ENCODE peak calls at places on chromosomes 5 and 9, in nine cellular contexts. One of them, this sample, is unnamed.

GRCh38 chr9:2066312-2067273 is 51.4 kb downstream of the SMARCA2 start:
- DNase-seq in OCI-LY7: peak
- DNase-seq in choroid plexus epithelial cell: peak
- DNase-seq in cardiac fibroblast: peak
- DNase-seq in right lobe of liver: no peak
- DNase-seq in CD8-positive, alpha-beta memory T cell: no peak
- DNase-seq in SJCRH30: no peak
- DNase-seq in naive thymus-derived CD4-positive, alpha-beta T cell: peak
- DNase-seq in WERI-Rb-1: no peak
- DNase-seq in this sample: peak

GRCh38 chr5:170225326-170226137 is 7.3 kb upstream of the C5orf58 start:
- DNase-seq in WERI-Rb-1: peak
- DNase-seq in CD8-positive, alpha-beta memory T cell: peak
- DNase-seq in cardiac fibroblast: peak
- DNase-seq in choroid plexus epithelial cell: peak
- DNase-seq in naive thymus-derived CD4-positive, alpha-beta T cell: peak
- DNase-seq in right lobe of liver: peak
- DNase-seq in OCI-LY7: peak
- DNase-seq in SJCRH30: peak
- DNase-seq in this sample: peak

GRCh38 chr9:116992870-116993269 is 305.8 kb downstream of the TRIM32 start:
- DNase-seq in cardiac fibroblast: no peak
- DNase-seq in WERI-Rb-1: no peak
- DNase-seq in naive thymus-derived CD4-positive, alpha-beta T cell: no peak
- DNase-seq in OCI-LY7: no peak
- DNase-seq in right lobe of liver: no peak
- DNase-seq in choroid plexus epithelial cell: no peak
- DNase-seq in CD8-positive, alpha-beta memory T cell: no peak
- DNase-seq in SJCRH30: no peak
- DNase-seq in this sample: no peak

GRCh38 chr5:77784735-77785134 is 8.6 kb upstream of the TBCA start:
- DNase-seq in CD8-positive, alpha-beta memory T cell: no peak
- DNase-seq in SJCRH30: no peak
- DNase-seq in right lobe of liver: no peak
- DNase-seq in choroid plexus epithelial cell: no peak
- DNase-seq in cardiac fibroblast: no peak
- DNase-seq in WERI-Rb-1: no peak
- DNase-seq in OCI-LY7: no peak
- DNase-seq in naive thymus-derived CD4-positive, alpha-beta T cell: no peak
- DNase-seq in this sample: no peak

GRCh38 chr5:124596595-124597388 is 149.6 kb downstream of the ZNF608 start:
- DNase-seq in right lobe of liver: no peak
- DNase-seq in naive thymus-derived CD4-positive, alpha-beta T cell: no peak
- DNase-seq in choroid plexus epithelial cell: peak
- DNase-seq in cardiac fibroblast: peak
- DNase-seq in SJCRH30: peak
- DNase-seq in CD8-positive, alpha-beta memory T cell: no peak
- DNase-seq in WERI-Rb-1: no peak
- DNase-seq in OCI-LY7: no peak
- DNase-seq in this sample: peak

GRCh38 chr5:8123559-8123958 is 254.6 kb downstream of the MTRR start:
- DNase-seq in right lobe of liver: no peak
- DNase-seq in WERI-Rb-1: no peak
- DNase-seq in CD8-positive, alpha-beta memory T cell: no peak
- DNase-seq in choroid plexus epithelial cell: no peak
- DNase-seq in cardiac fibroblast: no peak
- DNase-seq in naive thymus-derived CD4-positive, alpha-beta T cell: no peak
- DNase-seq in OCI-LY7: no peak
- DNase-seq in SJCRH30: no peak
- DNase-seq in this sample: no peak

GRCh38 chr9:136754059-136754572 is 3.9 kb downstream of the LCN8 start:
- DNase-seq in CD8-positive, alpha-beta memory T cell: no peak
- DNase-seq in choroid plexus epithelial cell: no peak
- DNase-seq in SJCRH30: no peak
- DNase-seq in OCI-LY7: no peak
- DNase-seq in right lobe of liver: no peak
- DNase-seq in cardiac fibroblast: no peak
- DNase-seq in naive thymus-derived CD4-positive, alpha-beta T cell: no peak
- DNase-seq in WERI-Rb-1: no peak
- DNase-seq in this sample: no peak

GRCh38 chr9:36023260-36024048 is 13.3 kb upstream of the RECK start:
- DNase-seq in right lobe of liver: peak
- DNase-seq in choroid plexus epithelial cell: peak
- DNase-seq in cardiac fibroblast: peak
- DNase-seq in CD8-positive, alpha-beta memory T cell: peak
- DNase-seq in WERI-Rb-1: peak
- DNase-seq in SJCRH30: peak
- DNase-seq in naive thymus-derived CD4-positive, alpha-beta T cell: peak
- DNase-seq in OCI-LY7: peak
- DNase-seq in this sample: peak

GRCh38 chr5:116959843-116960242 is 385.2 kb upstream of the SEMA6A start:
- DNase-seq in OCI-LY7: peak
- DNase-seq in CD8-positive, alpha-beta memory T cell: no peak
- DNase-seq in cardiac fibroblast: no peak
- DNase-seq in choroid plexus epithelial cell: no peak
- DNase-seq in right lobe of liver: no peak
- DNase-seq in WERI-Rb-1: no peak
- DNase-seq in naive thymus-derived CD4-positive, alpha-beta T cell: no peak
- DNase-seq in SJCRH30: no peak
- DNase-seq in this sample: no peak

GRCh38 chr9:93072383-93072795 is 13.9 kb downstream of the SUSD3 start:
- DNase-seq in right lobe of liver: peak
- DNase-seq in cardiac fibroblast: peak
- DNase-seq in WERI-Rb-1: no peak
- DNase-seq in naive thymus-derived CD4-positive, alpha-beta T cell: no peak
- DNase-seq in OCI-LY7: no peak
- DNase-seq in choroid plexus epithelial cell: peak
- DNase-seq in CD8-positive, alpha-beta memory T cell: no peak
- DNase-seq in SJCRH30: no peak
- DNase-seq in this sample: peak

GRCh38 chr5:59768204-59769040 is 125.1 kb downstream of the PDE4D start:
- DNase-seq in naive thymus-derived CD4-positive, alpha-beta T cell: peak
- DNase-seq in SJCRH30: peak
- DNase-seq in right lobe of liver: peak
- DNase-seq in cardiac fibroblast: peak
- DNase-seq in OCI-LY7: no peak
- DNase-seq in choroid plexus epithelial cell: peak
- DNase-seq in WERI-Rb-1: peak
- DNase-seq in CD8-positive, alpha-beta memory T cell: no peak
- DNase-seq in this sample: peak

GRCh38 chr9:109176963-109177362 is 9.9 kb upstream of the FRRS1L start:
- DNase-seq in cardiac fibroblast: no peak
- DNase-seq in right lobe of liver: no peak
- DNase-seq in naive thymus-derived CD4-positive, alpha-beta T cell: no peak
- DNase-seq in WERI-Rb-1: no peak
- DNase-seq in OCI-LY7: no peak
- DNase-seq in CD8-positive, alpha-beta memory T cell: no peak
- DNase-seq in SJCRH30: no peak
- DNase-seq in choroid plexus epithelial cell: no peak
- DNase-seq in this sample: no peak

GRCh38 chr5:72226950-72227349 is 93.1 kb downstream of the MRPS27 start:
- DNase-seq in CD8-positive, alpha-beta memory T cell: no peak
- DNase-seq in naive thymus-derived CD4-positive, alpha-beta T cell: no peak
- DNase-seq in OCI-LY7: no peak
- DNase-seq in SJCRH30: no peak
- DNase-seq in right lobe of liver: no peak
- DNase-seq in cardiac fibroblast: no peak
- DNase-seq in WERI-Rb-1: peak
- DNase-seq in choroid plexus epithelial cell: no peak
- DNase-seq in this sample: no peak

GRCh38 chr9:35603986-35604577 is 980 bp upstream of the TESK1 start:
- DNase-seq in OCI-LY7: peak
- DNase-seq in SJCRH30: peak
- DNase-seq in right lobe of liver: peak
- DNase-seq in naive thymus-derived CD4-positive, alpha-beta T cell: peak
- DNase-seq in CD8-positive, alpha-beta memory T cell: peak
- DNase-seq in choroid plexus epithelial cell: peak
- DNase-seq in WERI-Rb-1: peak
- DNase-seq in cardiac fibroblast: peak
- DNase-seq in this sample: peak

GRCh38 chr9:3435732-3436131 is 90.1 kb downstream of the RFX3 start:
- DNase-seq in SJCRH30: no peak
- DNase-seq in naive thymus-derived CD4-positive, alpha-beta T cell: no peak
- DNase-seq in CD8-positive, alpha-beta memory T cell: no peak
- DNase-seq in OCI-LY7: no peak
- DNase-seq in WERI-Rb-1: no peak
- DNase-seq in cardiac fibroblast: no peak
- DNase-seq in choroid plexus epithelial cell: no peak
- DNase-seq in right lobe of liver: no peak
- DNase-seq in this sample: no peak

GRCh38 chr5:96067902-96068614 is 106.4 kb upstream of the ELL2 start:
- DNase-seq in cardiac fibroblast: peak
- DNase-seq in WERI-Rb-1: no peak
- DNase-seq in CD8-positive, alpha-beta memory T cell: no peak
- DNase-seq in SJCRH30: no peak
- DNase-seq in right lobe of liver: no peak
- DNase-seq in choroid plexus epithelial cell: peak
- DNase-seq in OCI-LY7: no peak
- DNase-seq in naive thymus-derived CD4-positive, alpha-beta T cell: no peak
- DNase-seq in this sample: peak

GRCh38 chr5:54175-54730 is 37.7 kb upstream of the PLEKHG4B start:
- DNase-seq in naive thymus-derived CD4-positive, alpha-beta T cell: no peak
- DNase-seq in WERI-Rb-1: no peak
- DNase-seq in CD8-positive, alpha-beta memory T cell: no peak
- DNase-seq in SJCRH30: no peak
- DNase-seq in OCI-LY7: no peak
- DNase-seq in choroid plexus epithelial cell: no peak
- DNase-seq in right lobe of liver: no peak
- DNase-seq in cardiac fibroblast: no peak
- DNase-seq in this sample: no peak
- H3K4me3 ChIP-seq in naive thymus-derived CD4-positive, alpha-beta T cell: no peak
- H3K4me3 ChIP-seq in WERI-Rb-1: peak
- H3K4me3 ChIP-seq in CD8-positive, alpha-beta memory T cell: no peak
- H3K4me3 ChIP-seq in SJCRH30: no peak
- H3K4me3 ChIP-seq in OCI-LY7: no peak
- H3K4me3 ChIP-seq in choroid plexus epithelial cell: peak
- H3K4me3 ChIP-seq in right lobe of liver: peak
- H3K4me3 ChIP-seq in cardiac fibroblast: peak
- H3K4me3 ChIP-seq in this sample: peak

GRCh38 chr9:133537257-133537656 is 2.8 kb downstream of the ADAMTSL2 start:
- DNase-seq in cardiac fibroblast: no peak
- DNase-seq in WERI-Rb-1: no peak
- DNase-seq in SJCRH30: no peak
- DNase-seq in naive thymus-derived CD4-positive, alpha-beta T cell: no peak
- DNase-seq in OCI-LY7: no peak
- DNase-seq in right lobe of liver: no peak
- DNase-seq in choroid plexus epithelial cell: no peak
- DNase-seq in CD8-positive, alpha-beta memory T cell: no peak
- DNase-seq in this sample: no peak

GRCh38 chr9:133536536-133536935 is 2.0 kb downstream of the ADAMTSL2 start:
- DNase-seq in WERI-Rb-1: no peak
- DNase-seq in choroid plexus epithelial cell: no peak
- DNase-seq in cardiac fibroblast: no peak
- DNase-seq in SJCRH30: no peak
- DNase-seq in right lobe of liver: no peak
- DNase-seq in naive thymus-derived CD4-positive, alpha-beta T cell: no peak
- DNase-seq in CD8-positive, alpha-beta memory T cell: no peak
- DNase-seq in OCI-LY7: no peak
- DNase-seq in this sample: no peak

GRCh38 chr9:133535285-133535877 is 877 bp downstream of the ADAMTSL2 start:
- DNase-seq in right lobe of liver: no peak
- DNase-seq in choroid plexus epithelial cell: no peak
- DNase-seq in naive thymus-derived CD4-positive, alpha-beta T cell: no peak
- DNase-seq in OCI-LY7: no peak
- DNase-seq in SJCRH30: no peak
- DNase-seq in cardiac fibroblast: no peak
- DNase-seq in WERI-Rb-1: no peak
- DNase-seq in CD8-positive, alpha-beta memory T cell: no peak
- DNase-seq in this sample: no peak

GRCh38 chr9:133534346-133535284 is at the start of gene ADAMTSL2:
- DNase-seq in choroid plexus epithelial cell: peak
- DNase-seq in OCI-LY7: no peak
- DNase-seq in SJCRH30: peak
- DNase-seq in naive thymus-derived CD4-positive, alpha-beta T cell: peak
- DNase-seq in cardiac fibroblast: peak
- DNase-seq in CD8-positive, alpha-beta memory T cell: no peak
- DNase-seq in WERI-Rb-1: no peak
- DNase-seq in right lobe of liver: peak
- DNase-seq in this sample: peak

DNA sequence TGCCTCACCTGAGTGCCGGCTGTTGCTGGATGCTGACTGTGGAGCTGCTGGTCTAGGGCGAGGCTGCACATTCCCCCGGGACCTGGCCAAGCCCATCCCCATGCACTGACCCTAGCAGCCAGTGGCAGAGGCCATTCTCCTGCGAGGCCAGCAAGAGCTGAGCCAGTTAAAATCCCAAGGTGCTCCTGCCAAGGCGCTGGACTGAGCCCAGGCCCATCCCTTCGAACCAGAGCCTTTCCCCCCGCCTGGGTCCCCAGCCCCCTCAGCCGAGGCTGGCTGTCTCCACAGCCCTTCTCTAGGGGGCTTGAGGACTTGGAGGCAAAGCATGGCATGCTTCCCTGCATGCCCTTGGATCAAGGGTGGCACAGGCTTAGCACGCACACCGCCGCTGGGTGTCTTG is 1.6 kb downstream of the ADAMTSL2 start:
- DNase-seq in naive thymus-derived CD4-positive, alpha-beta T cell: no peak
- DNase-seq in choroid plexus epithelial cell: no peak
- DNase-seq in SJCRH30: no peak
- DNase-seq in CD8-positive, alpha-beta memory T cell: no peak
- DNase-seq in OCI-LY7: no peak
- DNase-seq in cardiac fibroblast: no peak
- DNase-seq in WERI-Rb-1: no peak
- DNase-seq in right lobe of liver: no peak
- DNase-seq in this sample: no peak
- H3K4me3 ChIP-seq in naive thymus-derived CD4-positive, alpha-beta T cell: no peak
- H3K4me3 ChIP-seq in choroid plexus epithelial cell: no peak
- H3K4me3 ChIP-seq in SJCRH30: no peak
- H3K4me3 ChIP-seq in CD8-positive, alpha-beta memory T cell: no peak
- H3K4me3 ChIP-seq in OCI-LY7: no peak
- H3K4me3 ChIP-seq in cardiac fibroblast: no peak
- H3K4me3 ChIP-seq in WERI-Rb-1: no peak
- H3K4me3 ChIP-seq in right lobe of liver: no peak
- H3K4me3 ChIP-seq in this sample: no peak

GRCh38 chr9:68974431-68974830 is 39.5 kb downstream of the PRKACG start:
- DNase-seq in right lobe of liver: no peak
- DNase-seq in cardiac fibroblast: no peak
- DNase-seq in OCI-LY7: no peak
- DNase-seq in naive thymus-derived CD4-positive, alpha-beta T cell: no peak
- DNase-seq in CD8-positive, alpha-beta memory T cell: no peak
- DNase-seq in WERI-Rb-1: no peak
- DNase-seq in choroid plexus epithelial cell: no peak
- DNase-seq in SJCRH30: no peak
- DNase-seq in this sample: no peak
- H3K4me3 ChIP-seq in right lobe of liver: no peak
- H3K4me3 ChIP-seq in cardiac fibroblast: no peak
- H3K4me3 ChIP-seq in OCI-LY7: no peak
- H3K4me3 ChIP-seq in naive thymus-derived CD4-positive, alpha-beta T cell: no peak
- H3K4me3 ChIP-seq in CD8-positive, alpha-beta memory T cell: no peak
- H3K4me3 ChIP-seq in WERI-Rb-1: no peak
- H3K4me3 ChIP-seq in choroid plexus epithelial cell: no peak
- H3K4me3 ChIP-seq in SJCRH30: no peak
- H3K4me3 ChIP-seq in this sample: no peak

DNA sequence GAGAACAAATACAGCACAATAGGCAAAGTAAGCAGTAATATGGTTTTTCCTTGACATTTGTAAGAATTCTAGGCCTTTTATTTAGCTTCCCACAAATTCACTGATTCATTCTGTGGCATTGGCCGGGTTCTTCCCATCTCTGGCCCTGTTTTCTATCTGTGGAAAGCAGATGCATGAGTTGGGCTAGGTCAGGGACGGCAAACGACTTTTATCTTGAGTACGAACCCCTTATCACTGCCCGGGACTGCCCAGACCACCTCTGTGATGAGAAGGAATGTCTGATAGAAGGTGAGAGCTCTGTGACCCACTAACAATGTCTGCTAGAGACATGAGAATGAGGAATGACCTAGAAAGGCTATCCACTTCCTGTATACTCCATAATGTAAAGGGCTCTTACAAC is 35.4 kb upstream of the ADAM19 start:
- DNase-seq in SJCRH30: peak
- DNase-seq in right lobe of liver: no peak
- DNase-seq in naive thymus-derived CD4-positive, alpha-beta T cell: no peak
- DNase-seq in OCI-LY7: no peak
- DNase-seq in CD8-positive, alpha-beta memory T cell: no peak
- DNase-seq in cardiac fibroblast: no peak
- DNase-seq in WERI-Rb-1: no peak
- DNase-seq in choroid plexus epithelial cell: no peak
- DNase-seq in this sample: no peak
- H3K4me3 ChIP-seq in SJCRH30: no peak
- H3K4me3 ChIP-seq in right lobe of liver: no peak
- H3K4me3 ChIP-seq in naive thymus-derived CD4-positive, alpha-beta T cell: no peak
- H3K4me3 ChIP-seq in OCI-LY7: no peak
- H3K4me3 ChIP-seq in CD8-positive, alpha-beta memory T cell: no peak
- H3K4me3 ChIP-seq in cardiac fibroblast: no peak
- H3K4me3 ChIP-seq in WERI-Rb-1: no peak
- H3K4me3 ChIP-seq in choroid plexus epithelial cell: no peak
- H3K4me3 ChIP-seq in this sample: no peak

This sample was measured in astrocyte of the spinal cord.